ENCODE peak calls at places on chromosome 7, in eight cellular contexts. R, A, I, D, O, F, N and U are unnamed samples.

GRCh38 chr7:98280791-98281756 is at the start of gene BRI3:
- DNase-seq in O (peak; percentile 79), A (no peak), I (no peak), F (peak; percentile 98), N (peak; percentile 85), D (peak; percentile 92), R (peak; percentile 94), U (peak; percentile 94)

GRCh38 chr7:108007762-108008161 is 4.8 kb upstream of the LAMB1 start:
- DNase-seq in I (no peak), A (no peak), D (no peak), R (no peak), F (no peak), O (no peak), N (no peak), U (no peak)

GRCh38 chr7:103888603-103889153 is 100.8 kb downstream of the RELN start:
- DNase-seq in F (no peak), O (no peak), N (no peak), I (no peak), R (no peak), A (no peak), D (no peak), U (peak; percentile 18)

GRCh38 chr7:45173596-45174327 is 16.2 kb downstream of the RAMP3 start:
- DNase-seq in D (peak; percentile 10), O (no peak), N (no peak), F (no peak), A (no peak), I (no peak), R (no peak), U (no peak)

GRCh38 chr7:142885311-142886230 is at the start of gene TRPV6:
- DNase-seq in A (no peak), R (no peak), F (peak; percentile 53), N (no peak), D (no peak), O (no peak), I (no peak), U (peak; percentile 93)

GRCh38 chr7:102927303-102927933 is 14.6 kb downstream of the LRRC17 start:
- DNase-seq in N (no peak), D (no peak), A (peak; percentile 16), R (no peak), O (no peak), I (no peak), F (no peak), U (no peak)

GRCh38 chr7:44973610-44974401 is 5.0 kb downstream of the MYO1G start:
- DNase-seq in I (no peak), F (peak; percentile 76), R (peak; percentile 71), N (no peak), A (no peak), D (peak; percentile 76), O (peak; percentile 39), U (no peak)

GRCh38 chr7:34317039-34317438 is 341.0 kb upstream of the NPSR1 start:
- DNase-seq in N (no peak), A (no peak), O (no peak), R (no peak), F (peak; percentile 10), D (no peak), I (no peak), U (no peak)

GRCh38 chr7:73758581-73759138 is 11.4 kb downstream of the CLDN3 start:
- DNase-seq in O (no peak), A (no peak), R (no peak), N (no peak), D (no peak), I (no peak), F (peak; percentile 36), U (no peak)

GRCh38 chr7:64997927-64998391 is 7.1 kb upstream of the ZNF117 start:
- DNase-seq in F (no peak), A (peak; percentile 38), R (no peak), N (peak; percentile 32), D (no peak), I (no peak), O (no peak), U (peak; percentile 29)

GRCh38 chr7:2031496-2031895 is 201.2 kb downstream of the MAD1L1 start:
- DNase-seq in A (no peak), R (no peak), N (no peak), D (peak; percentile 16), F (no peak), O (no peak), I (no peak), U (no peak)

GRCh38 chr7:28754027-28754426 is 204.1 kb downstream of the TRIL start:
- DNase-seq in O (no peak), R (no peak), N (peak; percentile 61), F (no peak), I (no peak), A (no peak), D (no peak), U (no peak)

GRCh38 chr7:30812676-30813075 is 41.5 kb downstream of the MINDY4 start:
- DNase-seq in A (no peak), D (no peak), I (no peak), R (no peak), F (no peak), O (no peak), N (no peak), U (no peak)
- H3K4me3 ChIP-seq in A (no peak overlapping the region), D (no peak overlapping the region), I (no peak overlapping the region), R (no peak overlapping the region), F (no peak overlapping the region), O (no peak overlapping the region), N (no peak overlapping the region), U (no peak overlapping the region)

GRCh38 chr7:92872701-92873100 is 36.3 kb upstream of the CDK6 start:
- DNase-seq in O (no peak), D (no peak), A (no peak), F (no peak), R (no peak), N (no peak), I (no peak), U (no peak)
- H3K4me3 ChIP-seq in O (no peak overlapping the region), D (no peak overlapping the region), A (no peak overlapping the region), F (no peak overlapping the region), R (no peak overlapping the region), N (no peak overlapping the region), I (no peak overlapping the region), U (no peak overlapping the region)

GRCh38 chr7:139232893-139233292 is 1.9 kb downstream of the UBN2 start:
- DNase-seq in F (no peak), R (peak; percentile 12), N (no peak), I (no peak), A (no peak), D (no peak), O (peak; percentile 12), U (no peak)
- H3K4me3 ChIP-seq in F (peak overlapping the region; percentile 38), R (peak overlapping the region; percentile 70), N (peak overlapping the region; percentile 90), I (peak overlapping the region; percentile 17), A (peak overlapping the region; percentile 91), D (peak overlapping the region; percentile 61), O (no peak overlapping the region), U (no peak overlapping the region)

DNA sequence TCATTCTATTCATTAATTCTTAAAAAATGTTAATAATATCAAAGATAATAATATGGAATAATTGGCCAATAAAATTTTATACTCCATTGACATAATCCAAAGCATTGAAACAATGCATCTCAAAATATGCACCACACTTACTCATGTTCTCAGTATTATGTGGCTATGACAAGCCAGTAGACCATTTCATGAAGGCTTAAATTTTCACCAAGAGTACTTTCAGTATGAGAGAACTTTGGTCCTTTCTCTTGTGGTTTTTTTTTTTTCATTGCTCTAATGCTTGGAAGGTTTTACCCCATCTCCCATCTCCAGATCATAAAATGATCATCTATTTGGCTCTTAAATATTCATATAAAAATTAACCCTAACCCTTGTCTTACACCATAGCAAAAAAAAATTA is 45.5 kb upstream of the TMEM140 start:
- DNase-seq in A (no peak), N (no peak), O (no peak), I (no peak), F (no peak), D (no peak), R (no peak), U (no peak)
- H3K4me3 ChIP-seq in A (no peak overlapping the region), N (no peak overlapping the region), O (no peak overlapping the region), I (no peak overlapping the region), F (no peak overlapping the region), D (no peak overlapping the region), R (no peak overlapping the region), U (no peak overlapping the region)

GRCh38 chr7:155190608-155191536 is 106.8 kb upstream of the INSIG1 start:
- DNase-seq in R (peak; percentile 57), A (no peak), F (peak; percentile 72), N (no peak), I (no peak), D (peak; percentile 58), O (peak; percentile 20), U (peak; percentile 40)
- H3K4me3 ChIP-seq in R (no peak overlapping the region), A (peak overlapping the region; percentile 7), F (no peak overlapping the region), N (peak overlapping the region; percentile 49), I (peak overlapping the region; percentile 24), D (no peak overlapping the region), O (no peak overlapping the region), U (no peak overlapping the region)